ENCODE peak calls at places on chromosomes 11 and 22, in five cellular contexts. R is astrocyte of the spinal cord, X is stomach, V is thoracic aorta, T is body of pancreas. D is an unnamed sample.

GRCh38 chr11:15594607-15595006 is 479.9 kb downstream of the INSC start:
- DNase-seq in R (no peak), X (no peak), V (no peak), T (no peak), D (no peak)

GRCh38 chr11:120817131-120817530 is 206.8 kb upstream of the TBCEL start:
- DNase-seq in R (no peak), X (no peak), V (no peak), T (no peak), D (no peak)

GRCh38 chr22:30265851-30266444 is 703 bp downstream of the OSM start:
- DNase-seq in R (no peak), X (peak), V (no peak), T (no peak), D (no peak)

GRCh38 chr11:75720639-75721038 is 3.0 kb downstream of the MOGAT2 start:
- DNase-seq in R (no peak), X (no peak), V (no peak), T (no peak), D (no peak)

GRCh38 chr11:34682822-34683221 is 61.9 kb downstream of the EHF start:
- DNase-seq in R (no peak), X (no peak), V (no peak), T (no peak), D (no peak)

GRCh38 chr22:46129390-46130041 is 20.8 kb upstream of the PPARA start:
- DNase-seq in R (no peak), X (no peak), V (no peak), T (no peak), D (no peak)

GRCh38 chr11:2767751-2768150 is 68.0 kb upstream of the KCNQ1OT1 start:
- DNase-seq in R (no peak), X (no peak), V (no peak), T (no peak), D (no peak)

GRCh38 chr22:35417606-35418005 is 17.7 kb downstream of the MCM5 start:
- DNase-seq in R (no peak), X (no peak), V (no peak), T (no peak), D (no peak)

GRCh38 chr11:115774756-115775155 is 270.5 kb upstream of the CADM1 start:
- DNase-seq in R (no peak), X (no peak), V (no peak), T (no peak), D (no peak)

GRCh38 chr11:116226731-116227130 is 546.1 kb downstream of the BUD13 start:
- DNase-seq in R (no peak), X (no peak), V (no peak), T (no peak), D (no peak)

GRCh38 chr11:72430743-72431570 is 3.4 kb downstream of the CLPB start:
- DNase-seq in R (peak), X (peak), V (no peak), T (peak), D (peak)

GRCh38 chr22:22229683-22230420 is 14.7 kb upstream of the VPREB1 start:
- DNase-seq in R (no peak), X (no peak), V (no peak), T (no peak), D (no peak)

GRCh38 chr22:26359156-26359555 is 69.9 kb upstream of the ASPHD2 start:
- DNase-seq in R (no peak), X (no peak), V (no peak), T (no peak), D (no peak)

GRCh38 chr11:35969089-35970046 is 25.5 kb downstream of the LDLRAD3 start:
- DNase-seq in R (peak), X (peak), V (no peak), T (peak), D (no peak)

GRCh38 chr11:2447253-2447950 is 2.6 kb downstream of the KCNQ1 start:
- DNase-seq in R (no peak), X (no peak), V (no peak), T (no peak), D (no peak)

GRCh38 chr11:59158206-59159068 is 13.5 kb upstream of the DTX4 start:
- DNase-seq in R (peak), X (peak), V (no peak), T (peak), D (peak)

GRCh38 chr11:94873910-94874575 is 99.3 kb downstream of the CWC15 start:
- DNase-seq in R (peak), X (no peak), V (no peak), T (no peak), D (no peak)

GRCh38 chr11:95453616-95454118 is 222.7 kb upstream of the SESN3 start:
- DNase-seq in R (peak), X (peak), V (peak), T (peak), D (peak)

GRCh38 chr11:20156876-20157613 is 3.2 kb downstream of the DBX1 start:
- DNase-seq in R (no peak), X (no peak), V (no peak), T (no peak), D (no peak)

GRCh38 chr11:9755561-9755960 is 91.7 kb downstream of the SWAP70 start:
- DNase-seq in R (peak), X (no peak), V (no peak), T (no peak), D (no peak)

GRCh38 chr22:45911601-45912271 is 65.2 kb downstream of the WNT7B start:
- DNase-seq in R (no peak), X (peak), V (no peak), T (peak), D (peak)

GRCh38 chr11:4066960-4067359 is 27.6 kb upstream of the RRM1 start:
- DNase-seq in R (no peak), X (no peak), V (no peak), T (no peak), D (no peak)

GRCh38 chr22:28714043-28714442 is 27.6 kb downstream of the CHEK2 start:
- DNase-seq in R (peak), X (no peak), V (no peak), T (no peak), D (no peak)

GRCh38 chr11:10307411-10308207 is 2.7 kb downstream of the ADM start:
- DNase-seq in R (peak), X (peak), V (peak), T (peak), D (peak)

GRCh38 chr11:134604886-134605285 is 192.8 kb upstream of the B3GAT1 start:
- DNase-seq in R (no peak), X (no peak), V (no peak), T (no peak), D (no peak)

GRCh38 chr22:22712092-22712658 is 67.8 kb downstream of the GGTLC2 start:
- DNase-seq in R (no peak), X (no peak), V (no peak), T (no peak), D (no peak)

GRCh38 chr22:43210631-43211515 is 23.9 kb upstream of the TTLL12 start:
- DNase-seq in R (no peak), X (no peak), V (no peak), T (no peak), D (no peak)

GRCh38 chr22:50148991-50149721 is 21.4 kb upstream of the PANX2 start:
- DNase-seq in R (peak), X (peak), V (no peak), T (peak), D (peak)

GRCh38 chr11:70471254-70471653 is 72.9 kb downstream of the CTTN start:
- DNase-seq in R (no peak), X (no peak), V (no peak), T (no peak), D (peak)
- TF ChIP-seq CTCF in R (peak), X (no peak), V (no peak), T (no peak), D (no peak)

DNA sequence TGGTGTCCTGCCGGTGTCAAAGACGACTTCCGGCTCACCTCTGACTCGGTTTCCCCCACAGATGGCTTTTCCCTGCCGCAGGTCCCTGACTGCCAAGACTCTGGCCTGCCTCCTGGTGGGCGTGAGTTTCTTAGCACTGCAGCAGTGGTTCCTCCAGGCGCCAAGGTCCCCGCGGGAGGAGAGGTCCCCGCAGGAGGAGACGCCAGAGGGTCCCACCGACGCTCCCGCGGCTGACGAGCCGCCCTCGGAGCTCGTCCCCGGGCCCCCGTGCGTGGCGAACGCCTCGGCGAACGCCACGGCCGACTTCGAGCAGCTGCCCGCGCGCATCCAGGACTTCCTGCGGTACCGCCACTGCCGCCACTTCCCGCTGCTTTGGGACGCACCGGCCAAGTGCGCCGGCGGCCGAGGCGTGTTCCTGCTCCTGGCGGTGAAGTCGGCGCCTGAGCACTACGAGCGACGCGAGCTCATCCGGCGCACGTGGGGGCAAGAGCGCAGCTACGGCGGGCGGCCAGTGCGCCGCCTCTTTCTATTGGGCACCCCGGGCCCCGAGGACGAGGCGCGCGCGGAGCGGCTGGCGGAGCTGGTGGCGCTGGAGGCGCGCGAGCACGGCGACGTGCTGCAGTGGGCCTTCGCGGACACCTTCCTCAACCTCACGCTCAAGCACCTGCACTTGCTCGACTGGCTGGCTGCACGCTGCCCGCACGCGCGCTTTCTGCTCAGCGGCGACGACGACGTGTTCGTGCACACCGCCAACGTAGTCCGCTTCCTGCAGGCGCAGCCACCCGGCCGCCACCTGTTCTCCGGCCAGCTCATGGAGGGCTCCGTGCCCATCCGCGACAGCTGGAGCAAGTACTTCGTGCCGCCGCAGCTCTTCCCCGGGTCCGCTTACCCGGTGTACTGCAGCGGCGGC is 5.5 kb downstream of the B3GNT6 start:
- DNase-seq in R (peak), X (no peak), V (no peak), T (peak), D (peak)
- TF ChIP-seq CTCF in R (peak), X (peak), V (peak), T (peak), D (peak)

GRCh38 chr11:117928818-117929567 is at the start of gene TMPRSS13:
- DNase-seq in R (no peak), X (no peak), V (no peak), T (peak), D (peak)
- TF ChIP-seq CTCF in R (no peak), X (no peak), V (no peak), T (no peak), D (no peak)

DNA sequence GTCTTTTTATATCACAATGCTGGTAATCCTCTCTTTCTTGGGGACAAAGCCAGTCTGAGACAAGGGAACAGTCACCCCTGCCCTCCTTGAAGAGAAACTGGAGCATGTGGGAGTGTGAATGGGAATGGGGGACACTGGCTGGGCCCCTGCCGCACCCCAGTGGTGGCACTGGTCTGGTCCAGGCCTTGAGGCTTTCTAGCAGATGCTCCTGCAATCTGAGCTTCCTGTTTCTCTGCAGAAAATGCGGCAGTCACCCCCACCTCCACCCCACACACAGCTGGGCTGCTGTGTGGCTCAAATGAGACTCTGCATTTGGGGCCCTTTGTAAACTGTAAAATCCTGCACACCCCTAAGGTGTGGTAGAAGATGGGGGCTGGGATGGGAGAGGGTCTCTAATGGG is 6.6 kb upstream of the MARK2 start:
- DNase-seq in R (no peak), X (no peak), V (no peak), T (no peak), D (no peak)
- TF ChIP-seq CTCF in R (no peak), X (no peak), V (no peak), T (no peak), D (no peak)

GRCh38 chr11:127470485-127470884 is 469.9 kb upstream of the KIRREL3 start:
- DNase-seq in R (peak), X (no peak), V (no peak), T (peak), D (peak)
- TF ChIP-seq CTCF in R (peak), X (no peak), V (no peak), T (peak), D (no peak)

GRCh38 chr11:130428692-130429681 is 578 bp upstream of the ADAMTS8 start:
- DNase-seq in R (no peak), X (no peak), V (no peak), T (no peak), D (no peak)
- TF ChIP-seq CTCF in R (no peak), X (no peak), V (no peak), T (no peak), D (no peak)